ENCODE peak calls at places on chromosomes 5 and 9, in four cellular contexts. R, V, W and Q are unnamed samples.

GRCh38 chr5:40401965-40402364 is 277.8 kb upstream of the PTGER4 start:
- DNase-seq in R (peak), V (peak), W (no peak), Q (no peak)

GRCh38 chr5:136053336-136054121 is 24.7 kb downstream of the TGFBI start:
- DNase-seq in R (peak), V (peak), W (no peak), Q (no peak)

GRCh38 chr9:122125158-122125890 is 32.2 kb upstream of the TTLL11 start:
- DNase-seq in R (peak), V (peak), W (peak), Q (peak)

GRCh38 chr9:121823451-121824169 is 172.2 kb downstream of the DAB2IP start:
- DNase-seq in R (no peak), V (no peak), W (peak), Q (no peak)

GRCh38 chr5:139131062-139131856 is 66.9 kb downstream of the SIL1 start:
- DNase-seq in R (no peak), V (peak), W (peak), Q (no peak)

GRCh38 chr5:122942164-122942914 is 94.2 kb downstream of the PPIC start:
- DNase-seq in R (peak), V (peak), W (no peak), Q (no peak)

GRCh38 chr5:100777680-100778281 is 125.3 kb downstream of the ST8SIA4 start:
- DNase-seq in R (peak), V (peak), W (no peak), Q (no peak)

GRCh38 chr9:93122721-93123221 is 11.3 kb downstream of the NINJ1 start:
- DNase-seq in R (no peak), V (no peak), W (no peak), Q (peak)

GRCh38 chr9:130194406-130194932 is 22.3 kb downstream of the NCS1 start:
- DNase-seq in R (no peak), V (no peak), W (no peak), Q (no peak)

GRCh38 chr5:72412283-72413055 is 92.3 kb downstream of the PTCD2 start:
- DNase-seq in R (no peak), V (peak), W (no peak), Q (no peak)

GRCh38 chr5:68894673-68895072 is 199.1 kb upstream of the SLC30A5 start:
- DNase-seq in R (peak), V (no peak), W (no peak), Q (no peak)

GRCh38 chr5:19492861-19493260 is 495.1 kb downstream of the CDH18 start:
- DNase-seq in R (no peak), V (no peak), W (no peak), Q (no peak)

GRCh38 chr5:150130493-150130922 is 25.1 kb downstream of the PDGFRB start:
- DNase-seq in R (peak), V (no peak), W (no peak), Q (peak)

GRCh38 chr5:111530298-111530740 is 18.0 kb upstream of the STARD4 start:
- DNase-seq in R (peak), V (peak), W (no peak), Q (peak)

GRCh38 chr5:136034492-136034891 is 5.7 kb downstream of the TGFBI start:
- DNase-seq in R (no peak), V (no peak), W (no peak), Q (no peak)

GRCh38 chr5:167128581-167128980 is 1162.9 kb upstream of the WWC1 start:
- DNase-seq in R (no peak), V (no peak), W (no peak), Q (no peak)

GRCh38 chr5:122327110-122327509 is 15.1 kb downstream of the SNCAIP start:
- DNase-seq in R (no peak), V (no peak), W (no peak), Q (no peak)

GRCh38 chr5:141663506-141663905 is 12.3 kb upstream of the FCHSD1 start:
- DNase-seq in R (no peak), V (no peak), W (no peak), Q (no peak)

GRCh38 chr5:103523319-103523718 is 39.3 kb downstream of the NUDT12 start:
- DNase-seq in R (no peak), V (no peak), W (no peak), Q (no peak)

GRCh38 chr5:78345485-78345884 is 14.9 kb upstream of the SCAMP1 start:
- DNase-seq in R (no peak), V (peak), W (no peak), Q (no peak)

GRCh38 chr9:18821794-18822193 is 211.2 kb downstream of the SAXO1 start:
- DNase-seq in R (peak), V (peak), W (no peak), Q (no peak)

GRCh38 chr9:97900738-97901565 is 21.3 kb downstream of the TRMO start:
- DNase-seq in R (peak), V (peak), W (no peak), Q (no peak)

GRCh38 chr5:173497685-173498084 is 118.8 kb downstream of the BOD1 start:
- DNase-seq in R (no peak), V (no peak), W (peak), Q (peak)
- H3K4ac ChIP-seq in R (no peak), V (peak), W (no peak), Q (no peak)

GRCh38 chr5:81195334-81195929 is 37.7 kb upstream of the CKMT2 start:
- DNase-seq in R (no peak), V (no peak), W (no peak), Q (no peak)
- H4K8ac ChIP-seq in R (no peak), V (no peak), W (no peak), Q (no peak)

DNA sequence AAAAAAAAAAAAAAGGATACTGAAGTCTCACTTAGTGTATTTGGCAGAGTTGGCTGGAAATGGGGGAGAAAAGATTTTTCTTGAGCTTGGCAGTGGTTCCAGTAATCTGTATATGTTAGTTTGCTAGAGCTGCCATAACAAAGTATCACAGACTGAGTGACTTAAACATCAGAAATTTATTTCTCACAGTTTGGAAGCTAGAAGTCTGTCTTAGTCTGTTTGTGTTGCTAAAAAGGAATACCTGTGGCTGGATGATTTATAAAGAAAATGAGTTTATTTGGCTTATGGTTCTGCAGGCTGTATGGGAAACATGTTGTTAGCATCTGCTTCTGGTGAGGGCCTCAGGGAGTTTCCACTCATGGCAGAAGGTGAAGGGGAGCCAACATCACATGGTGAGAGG is 89.6 kb upstream of the CEP78 start:
- DNase-seq in R (no peak), V (peak), W (no peak), Q (no peak)
- H3K56ac ChIP-seq in R (no peak), V (no peak), W (no peak), Q (no peak)

DNA sequence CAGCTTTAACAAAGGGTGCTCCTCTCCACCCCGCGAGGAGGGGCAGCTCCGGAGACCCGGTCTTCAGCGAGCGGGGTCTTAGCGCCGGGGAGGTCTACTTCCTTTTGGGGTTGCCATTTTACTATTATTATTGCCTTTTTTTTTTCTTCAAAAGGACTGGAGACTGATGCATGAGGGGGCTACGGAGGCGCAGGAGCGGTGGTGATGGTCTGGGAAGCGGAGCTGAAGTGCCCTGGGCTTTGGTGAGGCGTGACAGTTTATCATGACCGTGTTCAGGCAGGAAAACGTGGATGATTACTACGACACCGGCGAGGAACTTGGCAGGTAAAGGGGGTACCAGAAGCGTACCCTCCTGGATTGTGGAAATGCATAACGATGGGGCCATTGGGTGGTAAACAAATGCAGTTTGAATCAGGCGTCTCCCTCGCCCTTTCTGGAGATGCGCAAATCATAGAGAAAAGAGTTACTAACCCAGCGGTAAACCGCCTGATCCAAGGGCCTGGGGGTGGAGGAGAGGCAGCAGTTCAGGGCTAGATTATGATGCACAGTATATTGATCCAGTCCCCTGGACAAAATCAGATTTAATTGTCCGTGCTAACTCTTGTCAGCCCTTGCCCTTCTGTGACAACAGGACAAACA is 1.3 kb downstream of the DAPK1 start:
- DNase-seq in R (no peak), V (no peak), W (no peak), Q (peak)
- H3K4ac ChIP-seq in R (peak), V (no peak), W (peak), Q (no peak)

GRCh38 chr5:112921031-112921832 is 795 bp downstream of the REEP5 start:
- DNase-seq in R (peak), V (peak), W (peak), Q (peak)
- H4K8ac ChIP-seq in R (no peak), V (peak), W (peak), Q (no peak)

DNA sequence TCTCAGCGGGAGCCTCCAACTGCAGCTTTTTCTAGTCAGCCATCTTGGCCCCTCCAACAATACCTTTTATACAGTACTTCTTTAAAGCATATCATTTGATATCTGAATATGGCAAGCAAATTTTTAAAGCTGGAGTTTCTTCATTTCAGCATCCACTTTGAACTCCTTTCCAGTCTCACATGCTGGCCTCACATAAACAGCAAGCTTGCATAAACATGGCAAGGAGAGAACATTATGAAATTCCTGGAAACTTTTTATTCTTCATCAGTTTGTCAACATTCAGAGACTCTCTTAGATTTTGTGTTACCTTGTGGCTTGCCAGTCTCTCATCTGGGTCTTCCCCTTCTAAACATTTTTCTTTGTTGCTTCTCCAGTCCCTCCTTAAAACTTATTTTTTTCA is 745.3 kb downstream of the NR2F1-AS1 start:
- DNase-seq in R (no peak), V (no peak), W (no peak), Q (no peak)
- H3K56ac ChIP-seq in R (no peak), V (peak), W (no peak), Q (no peak)

GRCh38 chr5:148574167-148574566 is 80.2 kb downstream of the HTR4 start:
- DNase-seq in R (peak), V (no peak), W (no peak), Q (no peak)
- H3K4ac ChIP-seq in R (no peak), V (no peak), W (no peak), Q (no peak)

DNA sequence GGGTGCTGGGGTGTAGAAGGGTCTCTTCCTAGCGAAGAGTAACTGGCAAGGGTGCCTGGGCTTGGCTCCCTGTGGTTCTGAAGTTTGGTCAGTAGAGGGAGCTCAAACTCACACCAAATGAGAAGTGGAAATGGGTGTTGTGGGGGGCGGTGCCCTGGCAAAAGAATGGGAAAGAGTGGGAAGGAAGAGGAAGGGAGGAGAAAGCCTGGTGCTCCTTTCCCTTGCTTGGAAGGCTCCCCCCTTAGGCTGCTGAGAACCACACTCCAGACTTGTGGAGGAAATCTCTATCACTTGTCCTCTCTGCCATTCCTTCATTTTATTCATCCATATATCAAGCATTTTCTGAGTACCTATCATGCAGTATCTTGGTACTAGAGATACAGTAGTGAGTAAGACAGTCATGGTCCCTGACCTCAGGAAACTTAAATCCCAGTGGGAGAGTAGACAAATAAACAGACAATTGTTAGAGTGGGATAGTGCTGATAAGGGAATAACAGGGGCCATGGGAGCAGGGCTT is 13.0 kb downstream of the SLC4A9 start:
- DNase-seq in R (peak), V (peak), W (peak), Q (peak)
- H4K8ac ChIP-seq in R (no peak), V (peak), W (no peak), Q (no peak)

DNA sequence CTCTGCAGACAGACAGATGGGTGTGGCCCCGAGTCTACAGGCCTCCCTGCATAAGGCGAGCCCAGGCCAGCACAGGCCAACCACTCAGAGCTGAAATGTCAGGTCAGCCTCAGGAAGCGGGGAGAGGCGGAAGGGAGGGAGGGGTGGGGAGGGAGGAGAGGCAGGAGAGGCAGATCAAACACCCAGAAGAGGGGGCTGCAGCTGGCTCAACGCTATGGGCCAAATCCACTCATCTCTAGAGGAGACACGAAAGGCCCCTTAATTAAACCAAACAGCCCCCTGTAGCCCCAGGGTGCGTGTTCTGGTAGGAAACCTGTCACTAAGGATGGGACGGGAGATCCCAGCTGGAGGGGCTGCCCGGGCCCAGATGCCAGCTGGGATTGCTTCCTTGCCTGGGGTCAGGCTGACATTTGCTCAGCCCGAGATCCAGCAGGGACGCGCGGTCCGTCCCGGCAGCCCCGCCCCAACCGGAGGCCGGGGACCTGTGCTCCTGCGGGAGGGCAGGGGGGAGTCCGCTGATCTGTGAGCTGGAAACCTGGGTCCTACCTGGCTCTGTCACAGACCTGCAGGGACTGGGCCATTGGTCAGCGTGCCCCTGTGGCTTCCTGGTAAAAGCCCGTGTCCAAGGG is 97.2 kb upstream of the SARDH start:
- DNase-seq in R (peak), V (no peak), W (no peak), Q (no peak)
- H3K56ac ChIP-seq in R (peak), V (no peak), W (no peak), Q (no peak)

DNA sequence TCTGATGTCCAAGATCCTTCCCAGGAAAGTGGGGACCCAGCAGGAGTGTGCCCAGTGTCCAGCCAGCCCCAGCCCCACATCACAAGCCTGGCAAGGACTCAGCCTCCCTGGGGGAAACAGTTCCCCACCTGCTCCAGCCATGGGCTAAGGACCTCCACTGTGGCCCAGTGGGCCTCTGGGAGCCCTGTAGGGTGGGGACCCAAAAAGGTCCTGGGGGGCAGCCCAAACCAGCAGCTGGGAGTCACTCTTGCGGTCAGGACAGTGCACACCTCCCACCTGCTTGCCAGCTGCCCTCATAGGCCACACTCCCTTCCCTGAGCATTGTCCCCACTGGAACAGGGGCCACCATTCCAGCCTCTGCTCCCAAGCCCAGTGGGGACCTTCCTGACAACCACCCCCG is 1.7 kb downstream of the ABCA2 start:
- DNase-seq in R (no peak), V (no peak), W (no peak), Q (no peak)
- H3K4ac ChIP-seq in R (no peak), V (no peak), W (no peak), Q (no peak)